ENCODE peak calls at places on chromosome 2, in four cellular contexts. U is uterus, P is cerebellar cortex, X is brain microvascular endothelial cell. Z is an unnamed sample.

GRCh38 chr2:105600949-105601708 is 143.6 kb upstream of the NCK2 start:
- DNase-seq in X (no peak), U (no peak), P (no peak), Z (no peak)

GRCh38 chr2:59015027-59015426 is 773.9 kb upstream of the FANCL start:
- DNase-seq in P (no peak), X (no peak), U (no peak), Z (no peak)

GRCh38 chr2:97761192-97761591 is 47.8 kb downstream of the ZAP70 start:
- DNase-seq in P (no peak), X (no peak), U (no peak), Z (no peak)

GRCh38 chr2:20675701-20676352 is 8.9 kb downstream of the GDF7 start:
- DNase-seq in X (no peak), U (no peak), P (no peak), Z (no peak)

GRCh38 chr2:44934521-44934961 is 7.0 kb upstream of the SIX3 start:
- DNase-seq in P (no peak), U (no peak), X (no peak), Z (no peak)

GRCh38 chr2:239116456-239117246 is 268.8 kb downstream of the TWIST2 start:
- DNase-seq in U (no peak), X (peak; percentile 12), P (no peak), Z (no peak)

GRCh38 chr2:55902429-55902828 is 21.2 kb downstream of the EFEMP1 start:
- DNase-seq in U (no peak), X (no peak), P (no peak), Z (no peak)

GRCh38 chr2:28102455-28102874 is 211.9 kb downstream of the BABAM2 start:
- DNase-seq in P (no peak), X (peak; percentile 47), U (no peak), Z (no peak)

GRCh38 chr2:118479020-118479419 is 368.4 kb downstream of the EN1 start:
- DNase-seq in P (no peak), X (no peak), U (no peak), Z (no peak)